ENCODE peak calls at places on chromosomes 5 and 9, in seven cellular contexts. A is tibial nerve; E is suprapubic skin; M is tibial artery; C is MM.1S; Q is PC-3; D is CD4-positive, alpha-beta T cell. F is an unnamed sample. For H3K9me3, the result is how much of the 10 kb centered on the place peaks cover.

GRCh38 chr5:173093597-173093996 is 37.4 kb downstream of the CREBRF start:
- DNase-seq in A (no peak), E (no peak), M (no peak), C (no peak), Q (no peak), D (no peak), F (no peak)

GRCh38 chr5:82225525-82226172 is 52.5 kb downstream of the RPS23 start:
- DNase-seq in A (peak), E (peak), M (peak), C (peak), Q (peak), D (peak), F (no peak)

GRCh38 chr9:80878556-80878955 is 810.8 kb downstream of the TLE1 start:
- DNase-seq in A (no peak), E (no peak), M (no peak), C (no peak), Q (no peak), D (no peak), F (no peak)

GRCh38 chr9:3012843-3013242 is 168.9 kb upstream of the PUM3 start:
- DNase-seq in A (no peak), E (no peak), M (no peak), C (no peak), Q (no peak), D (no peak), F (no peak)

GRCh38 chr5:127587246-127587917 is 61.5 kb upstream of the CTXN3 start:
- DNase-seq in A (no peak), E (no peak), M (no peak), C (no peak), Q (no peak), D (no peak), F (no peak)

GRCh38 chr5:107011530-107012115 is 659.1 kb downstream of the EFNA5 start:
- DNase-seq in A (no peak), E (no peak), M (no peak), C (no peak), Q (peak), D (no peak), F (no peak)

GRCh38 chr9:128062856-128063831 is 4.0 kb downstream of the NAIF1 start:
- DNase-seq in A (no peak), E (no peak), M (no peak), C (no peak), Q (no peak), D (no peak), F (no peak)

GRCh38 chr9:7332780-7333179 is 466.8 kb downstream of the DMAC1 start:
- DNase-seq in A (no peak), E (no peak), M (no peak), C (no peak), Q (no peak), D (no peak), F (no peak)

GRCh38 chr9:122090981-122091380 is 2.1 kb downstream of the TTLL11 start:
- DNase-seq in A (no peak), E (no peak), M (peak), C (no peak), Q (no peak), D (no peak), F (no peak)

GRCh38 chr5:176844706-176845391 is 34.5 kb downstream of the UNC5A start:
- DNase-seq in A (no peak), E (no peak), M (no peak), C (no peak), Q (peak), D (no peak), F (no peak)

GRCh38 chr5:11050596-11051304 is 289.7 kb upstream of the DAP start:
- DNase-seq in A (no peak), E (no peak), M (no peak), C (no peak), Q (peak), D (no peak), F (no peak)

GRCh38 chr9:84736076-84736475 is 66.5 kb downstream of the NTRK2 start:
- DNase-seq in A (no peak), E (no peak), M (no peak), C (no peak), Q (no peak), D (no peak), F (no peak)

GRCh38 chr9:127012250-127012649 is 97.7 kb downstream of the RALGPS1 start:
- DNase-seq in A (no peak), E (no peak), M (no peak), C (no peak), Q (no peak), D (no peak), F (no peak)

GRCh38 chr9:21710792-21711191 is 91.6 kb upstream of the MTAP start:
- DNase-seq in A (no peak), E (no peak), M (no peak), C (no peak), Q (no peak), D (no peak), F (no peak)

GRCh38 chr5:133994990-133995333 is 9.8 kb downstream of the VDAC1 start:
- DNase-seq in A (no peak), E (peak), M (no peak), C (no peak), Q (no peak), D (no peak), F (no peak)

GRCh38 chr5:93349613-93350012 is 231.4 kb downstream of the NR2F1-AS1 start:
- DNase-seq in A (no peak), E (no peak), M (no peak), C (no peak), Q (peak), D (no peak), F (no peak)

GRCh38 chr5:113047234-113047633 is 70.6 kb downstream of the DCP2 start:
- DNase-seq in A (no peak), E (no peak), M (no peak), C (no peak), Q (peak), D (no peak), F (no peak)

GRCh38 chr9:28782630-28783029 is 1209.3 kb upstream of the C9orf72 start:
- DNase-seq in A (no peak), E (no peak), M (no peak), C (no peak), Q (peak), D (no peak), F (no peak)

GRCh38 chr9:13845460-13845859 is 468.5 kb downstream of the NFIB start:
- DNase-seq in A (no peak), E (no peak), M (no peak), C (no peak), Q (no peak), D (no peak), F (no peak)

GRCh38 chr9:86181379-86182315 is 77.8 kb downstream of the C9orf153 start:
- DNase-seq in A (no peak), E (no peak), M (no peak), C (no peak), Q (peak), D (no peak), F (no peak)

GRCh38 chr5:9468070-9468388 is 77.8 kb downstream of the SEMA5A start:
- DNase-seq in A (no peak), E (no peak), M (no peak), C (no peak), Q (peak), D (no peak), F (no peak)

GRCh38 chr5:168300377-168301182 is 9.1 kb downstream of the WWC1 start:
- DNase-seq in A (no peak), E (no peak), M (no peak), C (peak), Q (no peak), D (no peak), F (no peak)

GRCh38 chr5:135694016-135694415 is 115.2 kb upstream of the CXCL14 start:
- DNase-seq in A (no peak), E (no peak), M (no peak), C (no peak), Q (no peak), D (no peak), F (no peak)

GRCh38 chr5:35742006-35742405 is 114.7 kb upstream of the IL7R start:
- DNase-seq in A (no peak), E (no peak), M (no peak), C (no peak), Q (peak), D (no peak), F (no peak)
- H3K27ac ChIP-seq in A (no peak), E (no peak), M (no peak), C (no peak), Q (peak), D (no peak), F (no peak)

DNA sequence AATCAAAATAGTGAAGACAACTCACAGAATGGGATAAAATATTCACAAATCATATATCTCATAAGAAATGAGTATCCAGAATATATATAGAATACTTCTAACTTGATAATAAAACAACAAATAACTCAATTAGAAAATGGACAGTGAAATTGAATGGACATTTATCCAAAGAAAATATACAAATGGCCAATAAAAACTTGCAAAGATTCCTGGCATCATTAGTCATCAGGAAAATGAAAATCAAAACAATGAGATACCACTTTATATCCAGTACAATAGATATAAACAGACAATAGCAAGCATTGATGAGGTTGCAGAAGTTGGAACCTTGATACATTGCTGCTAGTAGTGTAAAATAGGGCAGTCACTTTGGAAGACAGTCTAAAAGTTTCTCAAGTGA is 12.8 kb upstream of the TLR4 start:
- DNase-seq in A (no peak), E (no peak), M (no peak), C (no peak), Q (no peak), D (no peak), F (no peak)
- H3K9me3 ChIP-seq in A (under half), E (under half), M (under half), C (under half), Q (under half), D (under half), F (under half)

DNA sequence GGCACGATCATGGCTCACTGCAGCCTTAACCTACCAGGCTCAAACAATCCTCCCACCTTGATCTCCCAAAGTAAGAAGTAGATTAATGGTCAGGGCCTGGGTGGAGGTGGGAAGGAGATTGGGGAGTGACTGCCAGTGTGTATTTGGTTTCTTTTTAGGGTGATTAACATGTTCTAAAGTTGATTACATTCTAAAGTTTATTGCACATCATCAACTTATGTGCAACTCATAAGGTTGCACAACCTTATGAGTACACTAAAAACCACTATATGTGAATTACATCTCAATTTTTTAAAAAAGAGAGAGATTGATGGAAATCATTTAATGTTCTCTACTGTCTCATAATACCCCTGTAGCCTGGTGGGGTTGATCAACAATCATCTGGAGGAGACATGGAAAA is 218.1 kb downstream of the AOPEP start:
- DNase-seq in A (no peak), E (no peak), M (no peak), C (no peak), Q (no peak), D (no peak), F (no peak)
- H3K27ac ChIP-seq in A (no peak), E (no peak), M (peak), C (no peak), Q (peak), D (no peak), F (peak)

GRCh38 chr9:134648701-134649525 is 7.3 kb downstream of the COL5A1 start:
- DNase-seq in A (no peak), E (no peak), M (no peak), C (no peak), Q (peak), D (no peak), F (no peak)
- H3K9me3 ChIP-seq in A (under half), E (under half), M (under half), C (under half), Q (under half), D (under half), F (under half)

GRCh38 chr5:87099246-87099914 is 168.3 kb upstream of the RASA1 start:
- DNase-seq in A (no peak), E (no peak), M (no peak), C (no peak), Q (peak), D (no peak), F (no peak)

GRCh38 chr5:87101321-87101720 is 166.4 kb upstream of the RASA1 start:
- DNase-seq in A (no peak), E (no peak), M (no peak), C (no peak), Q (no peak), D (no peak), F (no peak)

GRCh38 chr5:87102841-87103240 is 164.8 kb upstream of the RASA1 start:
- DNase-seq in A (no peak), E (no peak), M (no peak), C (no peak), Q (no peak), D (no peak), F (no peak)

GRCh38 chr5:87097664-87098063 is 170.0 kb upstream of the RASA1 start:
- DNase-seq in A (no peak), E (no peak), M (no peak), C (no peak), Q (no peak), D (no peak), F (no peak)

DNA sequence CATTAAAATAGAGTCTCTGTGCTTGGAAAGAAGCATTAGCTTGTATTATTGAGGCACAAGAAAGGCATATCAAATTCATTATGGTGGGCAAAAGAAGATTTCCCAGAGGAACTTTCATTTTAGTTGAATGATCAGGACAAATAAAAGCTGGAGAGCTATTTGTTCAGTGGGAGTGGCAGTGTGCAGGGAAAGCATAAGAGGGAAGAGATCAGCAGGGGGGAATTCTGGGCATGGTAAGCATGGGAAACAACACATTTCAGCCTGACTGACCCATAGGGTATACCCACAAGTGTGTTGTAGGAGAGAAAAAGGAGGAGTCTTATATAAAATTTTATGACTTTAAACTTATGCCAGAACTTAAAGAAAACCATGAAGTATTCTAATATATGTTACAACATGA is 167.7 kb upstream of the RASA1 start:
- DNase-seq in A (no peak), E (no peak), M (no peak), C (no peak), Q (peak), D (no peak), F (no peak)
- H3K27ac ChIP-seq in A (no peak), E (no peak), M (no peak), C (no peak), Q (peak), D (no peak), F (no peak)

DNA sequence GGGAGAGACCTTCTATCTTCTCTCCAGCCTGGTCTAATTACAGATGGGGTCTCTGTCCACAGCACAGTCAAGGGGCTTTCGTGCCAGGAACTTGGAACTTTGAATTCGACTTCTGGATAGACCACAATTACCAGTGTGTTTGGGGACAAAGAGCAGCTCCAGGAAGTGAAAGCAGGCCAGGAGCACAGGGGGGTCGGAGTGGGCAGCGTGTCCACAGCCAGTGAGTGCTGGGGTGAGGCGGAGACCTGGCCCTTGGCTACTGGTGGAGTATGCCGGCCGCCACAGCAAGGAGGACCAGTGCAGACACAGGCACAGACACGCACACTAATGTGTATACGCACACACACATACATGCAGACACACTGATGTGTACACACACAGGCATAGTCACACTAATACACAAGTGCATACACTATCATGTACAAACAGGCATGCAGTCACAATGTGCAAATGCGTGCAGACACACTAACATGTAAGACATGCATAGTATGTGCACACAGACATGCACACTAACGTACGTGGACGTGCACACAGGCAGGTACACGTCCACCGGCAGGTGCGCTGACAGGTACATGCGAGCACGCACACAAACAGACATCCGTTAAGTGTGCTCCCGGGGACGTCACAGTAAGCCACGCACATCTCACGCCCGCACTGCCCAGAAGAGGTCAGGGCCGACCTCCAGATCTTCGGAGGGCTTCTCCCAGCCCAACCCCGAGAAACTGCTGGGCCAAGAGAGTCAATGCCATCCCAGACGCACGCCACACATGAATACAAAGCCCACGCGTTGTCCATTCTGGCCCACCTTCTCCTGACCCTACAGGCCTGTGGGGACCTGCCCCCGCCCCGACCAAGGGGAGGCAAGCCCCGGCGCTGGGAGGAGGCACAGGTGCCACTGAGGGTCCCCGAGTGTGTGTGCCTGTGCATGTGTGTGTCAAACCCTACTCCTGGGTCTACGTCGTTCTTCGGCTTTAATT is 46.5 kb downstream of the NKD2 start:
- DNase-seq in A (no peak), E (no peak), M (no peak), C (no peak), Q (no peak), D (no peak), F (no peak)
- H3K9me3 ChIP-seq in A (under half), E (under half), M (under half), C (under half), Q (under half), D (under half), F (under half)

GRCh38 chr5:65768723-65769122 is 46.7 kb downstream of the NLN start:
- DNase-seq in A (no peak), E (no peak), M (no peak), C (no peak), Q (no peak), D (no peak), F (no peak)
- H3K27ac ChIP-seq in A (no peak), E (no peak), M (no peak), C (no peak), Q (peak), D (no peak), F (no peak)

GRCh38 chr5:158207733-158208132 is 348.8 kb upstream of the CLINT1 start:
- DNase-seq in A (no peak), E (no peak), M (no peak), C (no peak), Q (no peak), D (no peak), F (no peak)
- H3K9me3 ChIP-seq in A (under half), E (under half), M (under half), C (under half), Q (under half), D (under half), F (under half)

F was measured in esophagus squamous epithelium.